ENCODE peak calls at places on chromosome 5, in eight cellular contexts. J is CD8-positive, alpha-beta T cell; Z is HepG2; E is endothelial cell of umbilical vein; T is astrocyte of the cerebellum; G is SK-N-SH; L is right atrium auricular region; M is BJ. P is an unnamed sample.

GRCh38 chr5:7331083-7331482 is 64.9 kb upstream of the ADCY2 start:
- DNase-seq in L (no peak), G (no peak), E (no peak), M (no peak), J (no peak), T (no peak), Z (no peak), P (no peak)

GRCh38 chr5:107395632-107396350 is 274.9 kb downstream of the EFNA5 start:
- DNase-seq in Z (no peak), L (no peak), J (no peak), E (no peak), G (no peak), M (no peak), T (no peak), P (no peak)

GRCh38 chr5:151618907-151619306 is 27.8 kb upstream of the FAT2 start:
- DNase-seq in Z (peak), L (no peak), J (no peak), E (no peak), G (no peak), M (no peak), T (no peak), P (no peak)

GRCh38 chr5:40481226-40481625 is 198.5 kb upstream of the PTGER4 start:
- DNase-seq in J (no peak), T (no peak), E (no peak), L (no peak), M (no peak), G (no peak), Z (no peak), P (no peak)

GRCh38 chr5:61162832-61163567 is 732 bp upstream of the SMIM15 start:
- DNase-seq in Z (peak), T (no peak), J (no peak), G (peak), E (peak), M (no peak), L (no peak), P (no peak)

GRCh38 chr5:147081256-147081872 is 153.5 kb upstream of the STK32A start:
- DNase-seq in L (no peak), M (no peak), E (no peak), G (no peak), J (no peak), Z (no peak), T (no peak), P (no peak)

GRCh38 chr5:131571669-131572168 is 63.3 kb downstream of the RAPGEF6 start:
- DNase-seq in M (no peak), T (no peak), E (no peak), J (no peak), Z (no peak), L (no peak), G (no peak), P (no peak)

GRCh38 chr5:88664630-88665029 is 218.4 kb downstream of the MEF2C start:
- DNase-seq in M (no peak), T (no peak), E (no peak), Z (no peak), J (no peak), G (no peak), L (no peak), P (no peak)

GRCh38 chr5:170584446-170584845 is 80.6 kb downstream of the KCNIP1 start:
- DNase-seq in J (no peak), G (no peak), L (no peak), M (no peak), Z (no peak), E (no peak), T (no peak), P (no peak)

GRCh38 chr5:170121321-170121720 is 15.6 kb downstream of the FOXI1 start:
- DNase-seq in L (no peak), Z (no peak), J (no peak), T (no peak), E (peak), G (no peak), M (no peak), P (peak)

GRCh38 chr5:157820593-157821252 is 38.2 kb downstream of the CLINT1 start:
- DNase-seq in J (no peak), E (peak), Z (peak), M (no peak), L (no peak), T (peak), G (peak), P (no peak)
- TF ChIP-seq CTCF in J (peak), E (peak), Z (peak), M (peak), L (peak), T (peak), G (peak), P (peak)

DNA sequence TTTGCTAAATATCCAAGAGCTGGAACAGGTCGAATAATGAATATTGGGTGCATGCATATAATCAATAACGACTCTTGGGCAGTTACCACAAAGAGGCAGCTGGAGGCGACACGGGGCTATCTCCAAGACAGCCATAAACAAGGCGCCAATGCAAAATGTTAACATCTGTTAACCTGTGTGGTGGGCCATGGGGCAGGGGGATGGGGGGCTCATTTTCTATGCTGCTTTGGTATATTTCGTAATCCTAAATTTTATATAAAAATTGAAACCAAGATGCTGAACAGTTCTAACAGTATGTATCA is 1.3 kb upstream of the RNF44 start:
- DNase-seq in E (no peak), G (no peak), T (no peak), J (no peak), Z (no peak), M (no peak), L (no peak), P (no peak)
- H3K4me3 ChIP-seq in E (no peak), G (no peak), T (no peak), J (no peak), Z (peak), M (no peak), L (no peak), P (peak)

GRCh38 chr5:139272471-139273321 is 20.8 kb upstream of the MATR3 start:
- DNase-seq in E (no peak), T (no peak), G (no peak), J (peak), Z (peak), L (no peak), M (no peak), P (no peak)

GRCh38 chr5:139275536-139276297 is 17.8 kb upstream of the MATR3 start:
- DNase-seq in L (no peak), M (no peak), Z (peak), J (no peak), T (no peak), E (no peak), G (no peak), P (no peak)

GRCh38 chr5:139271201-139272027 is 22.1 kb upstream of the MATR3 start:
- DNase-seq in Z (peak), J (no peak), G (no peak), L (no peak), E (no peak), M (no peak), T (peak), P (peak)

GRCh38 chr5:139273322-139273571 is 20.3 kb upstream of the MATR3 start:
- DNase-seq in L (no peak), G (peak), E (no peak), M (no peak), Z (peak), T (no peak), J (no peak), P (no peak)

DNA sequence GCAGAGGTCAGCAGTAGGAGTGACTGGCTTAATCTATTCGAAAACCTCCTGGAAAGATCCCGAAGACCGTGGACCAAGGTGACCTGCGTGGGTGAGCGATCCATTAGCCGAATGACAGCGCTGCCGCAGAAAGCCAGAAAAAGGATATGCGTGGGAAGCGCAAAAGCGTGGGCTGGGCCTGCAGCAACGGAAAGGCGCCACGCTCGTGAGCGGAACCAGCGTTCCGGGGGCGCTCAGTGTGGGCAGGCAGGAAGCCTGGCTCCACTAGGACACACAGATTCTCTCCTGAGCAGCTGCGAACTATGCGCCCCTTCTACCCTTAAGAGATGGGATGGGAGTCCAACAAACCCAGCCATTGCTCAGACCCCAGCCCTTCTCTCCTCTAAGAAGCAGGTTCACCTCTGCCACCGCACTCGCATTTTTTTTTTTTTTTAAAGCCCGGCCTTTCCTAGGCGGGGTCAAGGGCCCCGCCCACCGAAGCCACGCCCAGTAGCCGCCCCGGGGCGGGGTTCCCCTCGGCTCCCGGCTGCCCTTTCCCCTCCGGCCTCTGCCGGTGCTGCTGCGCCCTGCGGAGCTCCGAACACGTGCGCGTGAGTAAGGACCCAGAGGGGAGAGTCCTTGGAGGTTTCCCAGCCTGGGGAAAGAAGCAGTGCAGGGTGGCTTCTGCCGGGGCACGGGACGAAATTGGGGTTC is 19.8 kb upstream of the MATR3 start:
- DNase-seq in J (peak), T (no peak), G (peak), L (peak), M (no peak), E (peak), Z (peak), P (no peak)
- TF ChIP-seq CTCF in J (no peak), T (peak), G (peak), L (no peak), M (no peak), E (no peak), Z (no peak), P (no peak)

DNA sequence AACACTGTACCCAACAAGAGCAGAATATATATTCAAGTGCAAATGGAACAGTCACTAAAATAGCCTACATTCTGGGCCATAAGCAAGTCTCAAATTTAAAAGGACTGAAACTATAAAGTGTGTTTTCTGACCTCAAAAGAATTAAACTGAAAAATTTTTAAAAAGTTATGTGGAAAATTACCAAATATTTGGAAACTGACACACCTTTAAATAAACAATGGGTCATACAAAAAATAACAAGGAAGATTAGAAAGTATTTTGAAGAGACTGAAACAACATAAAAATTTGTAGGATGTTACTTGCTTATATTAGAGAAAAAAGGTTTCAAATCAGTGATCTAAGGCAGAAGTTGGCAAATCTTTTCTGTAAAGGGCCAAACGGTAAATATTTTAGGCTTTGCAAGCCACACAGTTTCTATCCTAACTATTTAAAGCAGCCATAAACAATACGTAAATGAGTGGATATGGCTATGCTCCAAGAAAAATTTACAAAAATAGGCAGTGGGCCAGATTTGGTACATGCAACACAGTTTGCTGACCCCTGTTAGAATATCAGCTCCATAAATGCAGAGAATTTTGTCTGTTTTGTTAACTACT is 81.3 kb downstream of the OXCT1 start:
- DNase-seq in T (peak), J (no peak), G (no peak), L (no peak), E (peak), Z (no peak), M (peak), P (no peak)
- H3K4me3 ChIP-seq in T (no peak), J (no peak), G (no peak), L (no peak), E (peak), Z (no peak), M (no peak), P (no peak)

GRCh38 chr5:172910828-172911627 is 48.2 kb upstream of the RPL26L1 start:
- DNase-seq in L (peak), Z (peak), G (peak), E (peak), M (no peak), T (no peak), J (no peak), P (peak)
- TF ChIP-seq CTCF in L (no peak), Z (peak), G (peak), E (peak), M (peak), T (peak), J (no peak), P (peak)

GRCh38 chr5:179223528-179223927 is 121.7 kb downstream of the ADAMTS2 start:
- DNase-seq in T (no peak), J (no peak), Z (no peak), E (no peak), L (no peak), M (no peak), G (no peak), P (no peak)
- H3K4me3 ChIP-seq in T (no peak), J (no peak), Z (no peak), E (no peak), L (no peak), M (no peak), G (no peak), P (no peak)

DNA sequence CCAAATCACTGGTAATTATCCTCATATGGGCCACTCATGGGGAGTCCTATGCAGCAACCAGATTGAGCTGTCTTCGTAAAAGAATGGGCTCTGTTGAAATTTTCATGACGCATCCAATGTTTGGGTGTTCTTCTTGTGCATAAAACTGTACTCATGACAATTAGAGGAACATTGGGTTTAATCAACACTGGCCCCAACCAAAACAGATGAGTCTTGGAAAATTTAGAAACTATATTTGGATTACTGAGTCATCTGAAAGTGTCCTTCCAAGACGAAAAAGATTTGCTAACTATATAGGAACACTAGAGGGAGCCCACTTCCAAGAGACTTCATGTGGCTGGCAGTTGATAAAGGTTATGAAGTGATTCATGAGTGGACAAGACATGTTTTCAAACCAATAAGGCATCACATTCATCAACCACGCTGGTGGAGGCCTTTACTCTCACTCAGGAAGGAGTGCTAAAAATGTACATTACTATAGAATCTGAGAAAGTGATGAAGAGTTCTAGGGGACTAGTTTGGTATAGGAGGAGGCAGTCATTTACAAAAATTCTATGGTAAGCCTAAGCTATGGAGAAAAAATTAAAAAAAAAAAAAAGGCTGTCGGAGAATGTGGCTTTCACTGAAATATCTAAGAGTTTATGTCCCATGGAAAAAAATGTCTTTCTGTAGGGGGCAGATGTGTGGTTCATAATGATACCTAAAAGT is 313.5 kb downstream of the PRDM9 start:
- DNase-seq in M (no peak), E (no peak), G (peak), J (no peak), L (no peak), T (no peak), Z (no peak), P (peak)
- TF ChIP-seq CTCF in M (peak), E (no peak), G (peak), J (no peak), L (peak), T (peak), Z (peak), P (peak)